ENCODE peak calls at places on chromosomes 16 and 17, in seven cellular contexts. Q, D, V, E, C, S and G are unnamed samples.

GRCh38 chr17:56316604-56317003 is 163.3 kb downstream of the ANKFN1 start:
- DNase-seq in Q (no peak), D (no peak), V (no peak), E (no peak), C (no peak), S (no peak), G (no peak)

GRCh38 chr16:48279199-48279598 is 31.9 kb upstream of the ABCC11 start:
- DNase-seq in Q (no peak), D (no peak), V (no peak), E (no peak), C (no peak), S (no peak), G (no peak)

GRCh38 chr17:1047177-1047885 is 50.4 kb downstream of the TIMM22 start:
- DNase-seq in Q (peak; percentile 71), D (no peak), V (peak; percentile 81), E (no peak), C (peak; percentile 64), S (no peak), G (no peak)

GRCh38 chr17:76515291-76515949 is 14.2 kb upstream of the RHBDF2 start:
- DNase-seq in Q (no peak), D (no peak), V (peak; percentile 72), E (peak; percentile 32), C (peak; percentile 92), S (peak; percentile 43), G (no peak)

GRCh38 chr16:19696312-19696711 is 21.7 kb downstream of the KNOP1 start:
- DNase-seq in Q (no peak), D (no peak), V (peak; percentile 29), E (peak; percentile 77), C (peak; percentile 88), S (peak; percentile 79), G (no peak)

GRCh38 chr17:74877592-74878543 is 5.1 kb upstream of the FDXR start:
- DNase-seq in Q (no peak), D (peak; percentile 79), V (no peak), E (peak; percentile 46), C (no peak), S (peak; percentile 86), G (no peak)

GRCh38 chr16:23423496-23424049 is 29.4 kb downstream of the COG7 start:
- DNase-seq in Q (no peak), D (no peak), V (peak; percentile 82), E (peak; percentile 87), C (peak; percentile 80), S (peak; percentile 83), G (peak; percentile 78)

GRCh38 chr16:67248401-67249177 is at the start of gene SLC9A5:
- DNase-seq in Q (no peak), D (peak; percentile 66), V (no peak), E (no peak), C (peak; percentile 85), S (no peak), G (no peak)

GRCh38 chr17:69960755-69961154 is 114.3 kb upstream of the KCNJ16 start:
- DNase-seq in Q (no peak), D (no peak), V (no peak), E (peak; percentile 68), C (no peak), S (peak; percentile 95), G (no peak)

GRCh38 chr17:48522990-48523389 is 7.8 kb downstream of the HOXB1 start:
- DNase-seq in Q (no peak), D (no peak), V (no peak), E (no peak), C (no peak), S (no peak), G (no peak)

GRCh38 chr17:72334205-72334604 is 213.4 kb downstream of the SOX9 start:
- DNase-seq in Q (no peak), D (no peak), V (no peak), E (no peak), C (no peak), S (no peak), G (no peak)

GRCh38 chr16:84543253-84543652 is 38.8 kb upstream of the MEAK7 start:
- DNase-seq in Q (no peak), D (no peak), V (no peak), E (no peak), C (no peak), S (no peak), G (no peak)

GRCh38 chr16:88978608-88979346 is 1.8 kb upstream of the CBFA2T3 start:
- DNase-seq in Q (peak; percentile 72), D (peak; percentile 75), V (no peak), E (no peak), C (no peak), S (no peak), G (no peak)

GRCh38 chr17:66302761-66303626 is 581 bp downstream of the PRKCA start:
- DNase-seq in Q (peak; percentile 86), D (peak; percentile 57), V (peak; percentile 11), E (peak; percentile 61), C (peak; percentile 87), S (peak; percentile 80), G (peak; percentile 72)

GRCh38 chr17:77677210-77677609 is 281.3 kb upstream of the TNRC6C start:
- DNase-seq in Q (no peak), D (no peak), V (no peak), E (no peak), C (no peak), S (no peak), G (no peak)

GRCh38 chr16:3690991-3691720 is 26.2 kb downstream of the TRAP1 start:
- DNase-seq in Q (no peak), D (no peak), V (no peak), E (peak; percentile 24), C (peak; percentile 48), S (no peak), G (no peak)

GRCh38 chr17:77460514-77461046 is 319.8 kb downstream of the SEC14L1 start:
- DNase-seq in Q (peak; percentile 67), D (no peak), V (no peak), E (no peak), C (peak; percentile 76), S (no peak), G (no peak)

GRCh38 chr17:55377885-55378284 is 43.8 kb downstream of the MMD start:
- DNase-seq in Q (no peak), D (no peak), V (no peak), E (no peak), C (no peak), S (no peak), G (no peak)

GRCh38 chr17:38898812-38899348 is 26.5 kb upstream of the LASP1NB start:
- DNase-seq in Q (peak; percentile 87), D (peak; percentile 80), V (no peak), E (no peak), C (no peak), S (peak; percentile 34), G (no peak)

GRCh38 chr17:42133461-42134041 is 10.9 kb downstream of the HSPB9 start:
- DNase-seq in Q (no peak), D (no peak), V (no peak), E (no peak), C (no peak), S (peak; percentile 80), G (no peak)

GRCh38 chr17:12789075-12789975 is at the start of gene ARHGAP44:
- DNase-seq in Q (peak; percentile 88), D (peak; percentile 49), V (no peak), E (peak; percentile 66), C (peak; percentile 89), S (peak; percentile 75), G (peak; percentile 63)

GRCh38 chr16:77406680-77407079 is 28.2 kb downstream of the ADAMTS18 start:
- DNase-seq in Q (no peak), D (no peak), V (no peak), E (no peak), C (no peak), S (no peak), G (no peak)

GRCh38 chr17:12521416-12521815 is 144.3 kb upstream of the MYOCD start:
- DNase-seq in Q (no peak), D (no peak), V (no peak), E (no peak), C (no peak), S (no peak), G (no peak)

GRCh38 chr16:73713817-73714495 is 582.7 kb upstream of the PSMD7 start:
- DNase-seq in Q (no peak), D (peak; percentile 42), V (no peak), E (no peak), C (no peak), S (peak; percentile 15), G (no peak)

GRCh38 chr17:7023576-7024401 is 939 bp downstream of the BCL6B start:
- DNase-seq in Q (peak; percentile 99), D (peak; percentile 86), V (no peak), E (peak; percentile 75), C (peak; percentile 97), S (peak; percentile 83), G (peak; percentile 84)

GRCh38 chr16:54930034-54930938 is at the start of gene IRX5:
- DNase-seq in Q (peak; percentile 95), D (peak; percentile 81), V (peak; percentile 71), E (peak; percentile 86), C (peak; percentile 98), S (peak; percentile 76), G (peak; percentile 87)

GRCh38 chr16:81483064-81483969 is 38.7 kb downstream of the CMIP start:
- DNase-seq in Q (no peak), D (no peak), V (no peak), E (no peak), C (peak; percentile 61), S (no peak), G (no peak)

GRCh38 chr17:48555616-48556533 is 11.0 kb upstream of the HOXB2 start:
- DNase-seq in Q (no peak), D (peak; percentile 75), V (no peak), E (no peak), C (peak; percentile 78), S (no peak), G (no peak)

GRCh38 chr17:33039874-33040273 is 48.2 kb downstream of the SPACA3 start:
- DNase-seq in Q (no peak), D (no peak), V (no peak), E (no peak), C (no peak), S (no peak), G (no peak)

DNA sequence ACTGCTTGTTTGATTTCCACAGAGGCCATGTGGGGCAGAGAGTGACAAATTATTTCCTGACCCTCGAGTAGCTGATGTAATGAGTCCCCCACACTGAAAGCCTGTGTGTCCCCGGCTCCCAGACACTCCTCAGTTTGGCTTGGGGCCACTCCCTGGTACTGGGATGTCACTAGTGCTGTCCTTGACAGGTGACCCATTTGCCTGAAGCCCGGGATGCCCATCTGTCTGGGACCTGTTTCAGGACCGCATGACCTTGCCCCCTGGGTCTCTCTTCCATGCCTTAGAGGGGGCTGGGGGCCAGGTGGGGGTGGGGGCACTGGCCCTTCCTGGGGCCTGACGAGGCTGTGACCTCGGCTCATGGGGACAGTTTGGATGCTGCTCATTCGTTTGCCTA is 22.0 kb downstream of the ACTG1 start:
- DNase-seq in Q (no peak), D (no peak), V (no peak), E (no peak), C (no peak), S (peak; percentile 52), G (no peak)
- H3K4me1 ChIP-seq in Q (peaks cover 22% of the 10 kb centered on the region), D (peaks cover 10% of the 10 kb centered on the region), V (peaks cover 5% of the 10 kb centered on the region), E (no peaks in the 10 kb centered on the region), C (no peaks in the 10 kb centered on the region), S (peaks cover 48% of the 10 kb centered on the region), G (peaks cover 3% of the 10 kb centered on the region)

GRCh38 chr16:10754941-10755340 is 11.3 kb downstream of the NUBP1 start:
- DNase-seq in Q (no peak), D (no peak), V (no peak), E (no peak), C (no peak), S (no peak), G (no peak)
- H3K27ac ChIP-seq in Q (no peak overlapping the region), D (no peak overlapping the region), V (no peak overlapping the region), E (no peak overlapping the region), C (no peak overlapping the region), S (no peak overlapping the region), G (no peak overlapping the region)

GRCh38 chr16:31455601-31456314 is 3.5 kb upstream of the ARMC5 start:
- DNase-seq in Q (no peak), D (no peak), V (no peak), E (no peak), C (peak; percentile 56), S (no peak), G (no peak)
- TF ChIP-seq CTCF in Q (no peak), D (peak; percentile 68), V (no peak), E (no peak), C (no peak), S (no peak), G (peak; percentile 25)

GRCh38 chr16:11788914-11789313 is 8.1 kb downstream of the ZC3H7A start:
- DNase-seq in Q (no peak), D (no peak), V (no peak), E (no peak), C (no peak), S (no peak), G (no peak)
- H3K4me1 ChIP-seq in Q (peaks cover 78% of the 10 kb centered on the region), D (peaks cover 9% of the 10 kb centered on the region), V (peaks cover 32% of the 10 kb centered on the region), E (peaks cover 6% of the 10 kb centered on the region), C (peaks cover 36% of the 10 kb centered on the region), S (peaks cover 66% of the 10 kb centered on the region), G (peaks cover 12% of the 10 kb centered on the region)